ENCODE peak calls at places on chromosomes 4 and X, in ten cellular contexts. H is Caco-2, M is colonic mucosa, F is GM12878, T is testis, G is cardiac muscle cell, J is suprapubic skin, X is thoracic aorta, A is body of pancreas, E is kidney epithelial cell. Y is an unnamed sample. For H3K27me3, the result is how much of the 10 kb centered on the place peaks cover.

GRCh38 chr4:84808332-84808731 is 158.2 kb downstream of the WDFY3 start:
- DNase-seq in H (no peak), M (no peak), F (no peak), T (no peak), G (no peak), J (no peak), X (no peak), A (no peak), E (no peak), Y (no peak)

GRCh38 chr4:74619931-74620702 is 174.2 kb downstream of the BTC start:
- DNase-seq in H (no peak), M (no peak), F (no peak), T (no peak), G (peak), J (no peak), X (no peak), A (no peak), E (no peak), Y (no peak)

GRCh38 chr4:163679189-163679588 is 184.7 kb downstream of the TMA16 start:
- DNase-seq in H (no peak), M (no peak), F (no peak), T (no peak), G (no peak), J (no peak), X (no peak), A (no peak), E (no peak), Y (no peak)

GRCh38 chrX:56729152-56729557 is at the start of gene NBDY:
- DNase-seq in H (no peak), M (peak), F (no peak), T (peak), G (peak), J (no peak), X (no peak), A (peak), E (no peak), Y (peak)

GRCh38 chrX:13906103-13906502 is 89.2 kb upstream of the GPM6B start:
- DNase-seq in H (no peak), M (no peak), F (no peak), T (peak), G (peak), J (no peak), X (no peak), A (no peak), E (no peak), Y (no peak)

GRCh38 chr4:10963958-10964705 is 279.6 kb upstream of the CLNK start:
- DNase-seq in H (no peak), M (no peak), F (no peak), T (no peak), G (no peak), J (no peak), X (no peak), A (no peak), E (no peak), Y (no peak)

GRCh38 chrX:80578518-80579105 is 158.4 kb downstream of the TENT5D start:
- DNase-seq in H (no peak), M (no peak), F (no peak), T (no peak), G (peak), J (no peak), X (no peak), A (no peak), E (peak), Y (no peak)

GRCh38 chrX:123905334-123905733 is 45.5 kb downstream of the XIAP start:
- DNase-seq in H (no peak), M (no peak), F (no peak), T (no peak), G (no peak), J (no peak), X (no peak), A (no peak), E (no peak), Y (peak)

GRCh38 chrX:37000140-37000539 is 8.0 kb upstream of the FAM47C start:
- DNase-seq in H (no peak), M (no peak), F (no peak), T (no peak), G (no peak), J (no peak), X (no peak), A (no peak), E (no peak), Y (no peak)

GRCh38 chrX:9464435-9465371 is at the start of gene TBL1X:
- DNase-seq in H (peak), M (peak), F (no peak), T (peak), G (peak), J (peak), X (no peak), A (no peak), E (no peak), Y (no peak)

GRCh38 chr4:5544762-5545161 is 163.6 kb downstream of the EVC2 start:
- DNase-seq in H (no peak), M (no peak), F (no peak), T (no peak), G (no peak), J (no peak), X (no peak), A (no peak), E (no peak), Y (no peak)

GRCh38 chr4:177190995-177191568 is 118.6 kb upstream of the NEIL3 start:
- DNase-seq in H (no peak), M (no peak), F (no peak), T (no peak), G (peak), J (no peak), X (no peak), A (no peak), E (peak), Y (no peak)

GRCh38 chr4:41438564-41438963 is 99.4 kb upstream of the LIMCH1 start:
- DNase-seq in H (no peak), M (no peak), F (no peak), T (no peak), G (no peak), J (peak), X (no peak), A (no peak), E (no peak), Y (peak)

GRCh38 chr4:88672987-88673386 is 24.6 kb downstream of the NAP1L5 start:
- DNase-seq in H (no peak), M (no peak), F (no peak), T (peak), G (peak), J (no peak), X (no peak), A (peak), E (no peak), Y (no peak)

GRCh38 chr4:176274441-176274840 is 5.4 kb upstream of the ASB5 start:
- DNase-seq in H (no peak), M (no peak), F (no peak), T (no peak), G (no peak), J (no peak), X (no peak), A (no peak), E (no peak), Y (peak)

GRCh38 chr4:167021545-167022155 is 212.6 kb downstream of the SPOCK3 start:
- DNase-seq in H (peak), M (peak), F (peak), T (peak), G (peak), J (peak), X (no peak), A (peak), E (peak), Y (no peak)

GRCh38 chr4:51942108-51942832 is 77.9 kb downstream of the LRRC66 start:
- DNase-seq in H (no peak), M (no peak), F (no peak), T (no peak), G (no peak), J (no peak), X (no peak), A (no peak), E (no peak), Y (no peak)

GRCh38 chrX:129842510-129843208 is 1.0 kb downstream of the ZDHHC9 start:
- DNase-seq in H (no peak), M (peak), F (no peak), T (peak), G (peak), J (no peak), X (no peak), A (peak), E (no peak), Y (peak)

GRCh38 chr4:159370316-159370715 is 267.4 kb downstream of the RAPGEF2 start:
- DNase-seq in H (no peak), M (no peak), F (no peak), T (no peak), G (no peak), J (no peak), X (no peak), A (no peak), E (no peak), Y (no peak)

GRCh38 chr4:166670341-166670740 is 564.0 kb downstream of the SPOCK3 start:
- DNase-seq in H (no peak), M (no peak), F (no peak), T (no peak), G (no peak), J (no peak), X (no peak), A (no peak), E (no peak), Y (no peak)

GRCh38 chr4:85151786-85152185 is 185.3 kb upstream of the WDFY3 start:
- DNase-seq in H (no peak), M (no peak), F (no peak), T (no peak), G (no peak), J (no peak), X (no peak), A (no peak), E (no peak), Y (no peak)

GRCh38 chr4:86054676-86055075 is 305.2 kb downstream of the MAPK10 start:
- DNase-seq in H (no peak), M (no peak), F (no peak), T (no peak), G (no peak), J (no peak), X (no peak), A (no peak), E (no peak), Y (no peak)

GRCh38 chrX:151814767-151815166 is 80.2 kb downstream of the CNGA2 start:
- DNase-seq in H (no peak), M (no peak), F (no peak), T (no peak), G (no peak), J (no peak), X (no peak), A (no peak), E (no peak), Y (no peak)

GRCh38 chrX:10173331-10173900 is 16.6 kb downstream of the CLCN4 start:
- DNase-seq in H (peak), M (peak), F (no peak), T (peak), G (peak), J (no peak), X (no peak), A (peak), E (peak), Y (peak)

GRCh38 chr4:27276322-27277073 is 415.9 kb downstream of the STIM2 start:
- DNase-seq in H (no peak), M (peak), F (no peak), T (no peak), G (no peak), J (no peak), X (no peak), A (no peak), E (no peak), Y (no peak)

GRCh38 chrX:3485727-3486126 is 139.3 kb upstream of the MXRA5 start:
- DNase-seq in H (no peak), M (no peak), F (no peak), T (no peak), G (no peak), J (no peak), X (no peak), A (no peak), E (no peak), Y (no peak)

GRCh38 chr4:139735381-139736256 is 70.0 kb downstream of the MGST2 start:
- DNase-seq in H (no peak), M (no peak), F (no peak), T (peak), G (peak), J (peak), X (no peak), A (no peak), E (no peak), Y (peak)

GRCh38 chrX:71622347-71623104 is 4.2 kb upstream of the CXCR3 start:
- DNase-seq in H (peak), M (peak), F (peak), T (peak), G (peak), J (peak), X (no peak), A (peak), E (no peak), Y (peak)

GRCh38 chr4:2007804-2008670 is 737 bp downstream of the NELFA start:
- DNase-seq in H (no peak), M (no peak), F (no peak), T (peak), G (peak), J (peak), X (no peak), A (no peak), E (no peak), Y (peak)

GRCh38 chr4:6555519-6555918 is 19.5 kb upstream of the MAN2B2 start:
- DNase-seq in H (no peak), M (no peak), F (no peak), T (no peak), G (no peak), J (no peak), X (no peak), A (no peak), E (no peak), Y (no peak)

GRCh38 chr4:6556263-6556662 is 18.7 kb upstream of the MAN2B2 start:
- DNase-seq in H (no peak), M (no peak), F (no peak), T (no peak), G (no peak), J (no peak), X (no peak), A (no peak), E (no peak), Y (peak)

GRCh38 chr4:6560416-6561172 is 14.4 kb upstream of the MAN2B2 start:
- DNase-seq in H (no peak), M (no peak), F (no peak), T (no peak), G (peak), J (no peak), X (no peak), A (no peak), E (no peak), Y (no peak)

GRCh38 chr4:6557185-6557584 is 17.8 kb upstream of the MAN2B2 start:
- DNase-seq in H (no peak), M (no peak), F (no peak), T (no peak), G (no peak), J (no peak), X (no peak), A (no peak), E (no peak), Y (no peak)

GRCh38 chr4:6557856-6558255 is 17.1 kb upstream of the MAN2B2 start:
- DNase-seq in H (no peak), M (no peak), F (no peak), T (no peak), G (no peak), J (no peak), X (no peak), A (no peak), E (no peak), Y (no peak)
- H3K27me3 ChIP-seq in H (under half), M (under half), F (under half), T (under half), G (half or more), J (under half), X (under half), A (under half), E (half or more), Y (under half)

GRCh38 chr4:99749445-99750391 is 66.9 kb upstream of the DAPP1 start:
- DNase-seq in H (no peak), M (no peak), F (no peak), T (no peak), G (no peak), J (no peak), X (no peak), A (no peak), E (no peak), Y (no peak)

GRCh38 chr4:99746443-99746842 is 70.2 kb upstream of the DAPP1 start:
- DNase-seq in H (no peak), M (no peak), F (no peak), T (no peak), G (no peak), J (no peak), X (no peak), A (no peak), E (no peak), Y (no peak)
- TF ChIP-seq CTCF in H (no peak), M (no peak), F (no peak), T (no peak), G (no peak), J (no peak), X (no peak), A (no peak), E (no peak), Y (no peak)

DNA sequence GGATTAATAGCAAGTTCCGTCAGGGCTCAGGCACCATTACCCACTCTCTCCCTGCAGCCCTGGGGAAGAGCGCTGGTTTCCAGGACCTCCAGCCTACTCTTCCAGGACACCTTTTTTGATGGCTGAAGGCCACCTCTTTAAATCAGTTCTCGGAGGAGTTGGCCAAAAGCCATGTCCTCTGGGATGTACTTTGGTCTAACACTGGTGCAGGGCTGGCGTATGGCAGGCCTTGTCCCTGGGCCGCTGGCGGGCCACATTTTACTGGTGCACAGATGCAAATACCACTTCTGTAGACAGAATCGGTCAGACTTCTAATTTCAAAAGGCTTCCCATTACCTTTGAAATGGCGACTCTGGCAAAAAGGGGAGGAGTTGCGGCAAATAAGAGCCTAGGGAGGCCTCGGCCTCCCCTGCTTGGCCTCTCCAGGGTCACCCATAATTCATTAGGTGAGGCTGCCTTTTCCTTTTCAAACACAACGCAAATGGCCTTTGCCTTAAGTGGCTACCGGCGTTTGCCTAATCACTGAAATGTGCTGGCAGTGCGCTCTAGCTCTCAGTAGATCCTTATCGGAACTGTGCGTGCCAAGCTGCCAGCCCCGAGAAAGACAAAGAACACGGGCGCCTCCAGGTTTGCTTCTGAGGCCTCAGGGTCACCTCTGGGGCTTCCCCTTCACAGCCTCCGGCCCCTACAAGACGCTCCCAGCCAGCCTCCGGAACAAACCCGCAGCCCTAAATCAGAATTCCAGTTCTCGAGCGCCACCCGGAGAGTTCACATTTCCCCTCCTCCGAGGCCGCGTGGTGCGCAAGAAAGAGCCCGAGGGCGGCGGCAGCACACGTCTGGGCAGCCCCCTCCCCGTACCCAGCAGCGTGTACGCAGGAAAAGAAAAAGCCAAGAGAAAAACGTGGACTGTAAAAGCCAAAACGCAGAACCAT is 76.2 kb upstream of the BCOR start:
- DNase-seq in H (peak), M (peak), F (no peak), T (peak), G (peak), J (peak), X (no peak), A (peak), E (no peak), Y (no peak)
- H3K27me3 ChIP-seq in H (under half), M (under half), F (under half), T (under half), G (under half), J (under half), X (under half), A (under half), E (under half), Y (under half)

DNA sequence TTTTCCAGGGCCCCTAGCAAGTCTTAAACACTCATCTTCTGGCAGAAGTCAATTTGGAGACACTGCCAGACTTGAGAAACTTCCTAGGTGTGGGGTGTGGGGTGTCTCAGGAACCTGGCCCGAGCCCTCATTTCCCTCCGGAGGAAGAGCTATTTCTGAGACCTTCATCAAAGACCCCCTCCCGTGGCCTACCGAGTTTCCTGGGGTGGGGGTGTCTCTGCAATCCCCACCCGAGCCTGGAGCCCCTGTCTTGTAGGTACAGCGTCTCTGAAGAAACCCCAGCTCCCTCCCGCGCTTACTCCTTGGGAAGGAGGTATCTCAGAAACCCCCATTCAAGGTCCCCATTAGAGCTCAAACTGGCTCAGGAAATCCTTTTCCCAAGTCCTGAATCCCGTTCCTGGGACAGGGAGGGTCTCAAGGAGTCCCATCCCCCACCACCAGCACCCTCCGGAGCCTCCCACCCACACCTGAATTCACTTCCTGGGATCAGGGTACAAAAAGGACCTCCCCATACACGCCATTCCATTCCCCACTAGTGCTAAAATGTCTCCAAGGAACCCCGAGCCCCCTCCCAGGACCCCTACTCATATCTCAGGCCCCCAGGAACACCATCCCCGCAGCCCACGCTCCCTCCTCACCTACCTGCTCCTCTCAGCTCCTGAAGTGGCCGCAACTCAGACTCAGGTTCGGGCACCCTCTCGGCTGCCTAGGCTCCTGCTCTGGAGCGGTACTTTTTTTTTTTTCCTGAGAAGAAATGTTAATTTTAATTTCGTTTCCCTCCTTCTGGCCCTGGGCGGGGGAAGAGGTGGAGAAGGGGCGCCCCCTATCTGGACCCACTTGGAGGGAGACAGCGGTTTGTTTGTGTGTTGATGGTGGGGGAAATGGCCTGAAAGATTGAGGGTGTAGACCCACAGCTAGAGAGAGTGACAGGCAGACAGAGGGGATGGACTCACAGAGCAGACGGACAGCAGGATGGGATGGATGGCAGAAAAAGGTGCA is 1.1 kb downstream of the SLC38A5 start:
- DNase-seq in H (no peak), M (peak), F (no peak), T (no peak), G (no peak), J (no peak), X (no peak), A (no peak), E (no peak), Y (no peak)
- TF ChIP-seq CTCF in H (no peak), M (no peak), F (peak), T (no peak), G (peak), J (no peak), X (no peak), A (no peak), E (peak), Y (peak)

GRCh38 chr4:80266267-80266901 is at the start of gene FGF5:
- DNase-seq in H (no peak), M (no peak), F (no peak), T (peak), G (peak), J (peak), X (no peak), A (peak), E (peak), Y (peak)
- H3K27me3 ChIP-seq in H (under half), M (half or more), F (under half), T (under half), G (half or more), J (half or more), X (under half), A (under half), E (under half), Y (under half)

Y was measured in foreskin keratinocyte.